ENCODE peak calls at places on chromosomes 5 and 9, in eight cellular contexts. L is PC-3; F is stimulated activated CD4-positive, alpha-beta T cell treated with anti-CD3 and anti-CD28 coated beads, Interleukin-2, amount 100 ng/mL, for 48 hours; J is caudate nucleus; N is kidney tubule cell; T is MV-4-11; I is cardiac muscle cell; C is stromal cell of bone marrow. U is an unnamed sample.

GRCh38 chr5:59069438-59070079 is 486.7 kb downstream of the RAB3C start:
- DNase-seq in F (no peak), C (peak), J (no peak), N (peak), T (no peak), L (peak), I (peak), U (peak)

GRCh38 chr5:1417586-1418225 is 27.5 kb downstream of the SLC6A3 start:
- DNase-seq in L (no peak), N (no peak), T (no peak), C (no peak), F (no peak), I (no peak), J (no peak), U (no peak)

GRCh38 chr9:89405832-89406231 is 87.5 kb downstream of the SECISBP2 start:
- DNase-seq in F (no peak), J (no peak), C (no peak), L (no peak), T (peak), I (no peak), N (no peak), U (no peak)

GRCh38 chr5:20470997-20471396 is 483.0 kb upstream of the CDH18 start:
- DNase-seq in N (no peak), I (no peak), C (no peak), T (peak), F (no peak), J (no peak), L (no peak), U (no peak)

GRCh38 chr9:13705913-13706312 is 426.4 kb upstream of the MPDZ start:
- DNase-seq in C (peak), I (peak), L (no peak), F (no peak), J (no peak), T (no peak), N (no peak), U (no peak)

GRCh38 chr9:786405-786804 is 55.1 kb upstream of the DMRT1 start:
- DNase-seq in F (no peak), L (no peak), J (no peak), T (no peak), I (no peak), C (no peak), N (no peak), U (no peak)

GRCh38 chr5:14659821-14660607 is 4.5 kb upstream of the OTULIN start:
- DNase-seq in C (peak), J (no peak), L (peak), I (peak), T (no peak), N (peak), F (no peak), U (peak)

GRCh38 chr5:98657559-98657958 is 115.9 kb upstream of the RGMB start:
- DNase-seq in L (no peak), J (no peak), N (no peak), I (no peak), C (no peak), T (no peak), F (no peak), U (no peak)

GRCh38 chr9:129464972-129465833 is 155.7 kb downstream of the C9orf50 start:
- DNase-seq in J (no peak), I (peak), L (no peak), T (no peak), N (peak), C (no peak), F (no peak), U (peak)

GRCh38 chr5:78927657-78928282 is 57.3 kb downstream of the ARSB start:
- DNase-seq in I (peak), L (peak), J (no peak), T (peak), C (no peak), F (no peak), N (peak), U (peak)

GRCh38 chr9:133406480-133407307 is 11.1 kb downstream of the REXO4 start:
- DNase-seq in J (peak), C (peak), N (peak), I (peak), F (peak), L (peak), T (peak), U (peak)

GRCh38 chr9:114385412-114386181 is 2.2 kb downstream of the AKNA start:
- DNase-seq in T (peak), F (peak), C (peak), I (peak), N (peak), L (peak), J (peak), U (peak)

GRCh38 chr5:55636177-55636576 is 75.9 kb downstream of the SLC38A9 start:
- DNase-seq in N (no peak), F (no peak), I (peak), J (no peak), T (no peak), C (no peak), L (no peak), U (no peak)

GRCh38 chr9:29211681-29212589 is 1638.7 kb upstream of the C9orf72 start:
- DNase-seq in T (no peak), L (no peak), I (peak), J (peak), F (peak), C (peak), N (peak), U (peak)

GRCh38 chr9:70959366-70959765 is 162.1 kb downstream of the TRPM3 start:
- DNase-seq in N (no peak), F (no peak), T (no peak), I (no peak), C (no peak), J (no peak), L (no peak), U (no peak)

GRCh38 chr5:141692919-141693848 is 11.2 kb upstream of the ARAP3 start:
- DNase-seq in F (peak), N (peak), J (peak), T (peak), C (no peak), L (no peak), I (peak), U (peak)

GRCh38 chr5:142290574-142291299 is 34.1 kb downstream of the SPRY4 start:
- DNase-seq in T (no peak), F (no peak), L (peak), J (no peak), I (no peak), N (peak), C (no peak), U (no peak)

GRCh38 chr9:104787306-104788015 is 23.5 kb downstream of the NIPSNAP3B start:
- DNase-seq in N (no peak), J (no peak), C (no peak), I (no peak), L (no peak), F (no peak), T (no peak), U (no peak)

GRCh38 chr5:67077296-67077695 is 119.3 kb downstream of the CD180 start:
- DNase-seq in F (no peak), N (no peak), L (no peak), I (no peak), J (no peak), C (no peak), T (no peak), U (no peak)